ENCODE peak calls at places on chromosomes 13 and 19, in six cellular contexts. P is HFF-Myc, F is OCI-M1, Y is brain microvascular endothelial cell, T is HTR-8/SVneo, R is ecto neural progenitor cell. E is an unnamed sample.

GRCh38 chr19:42076375-42076944 is 494 bp downstream of the ZNF574 start:
- DNase-seq in P (no peak), F (no peak), Y (no peak), T (no peak), R (no peak), E (peak)

GRCh38 chr13:30111810-30112209 is 195.5 kb downstream of the KATNAL1 start:
- DNase-seq in P (no peak), F (no peak), Y (no peak), T (no peak), R (no peak), E (peak)

GRCh38 chr13:42272115-42272756 is at the start of gene AKAP11:
- DNase-seq in P (no peak), F (peak), Y (peak), T (peak), R (peak), E (peak)

GRCh38 chr19:17385878-17386611 is 8.0 kb downstream of the CCDC194 start:
- DNase-seq in P (no peak), F (peak), Y (peak), T (peak), R (peak), E (peak)

GRCh38 chr13:75648446-75648845 is 12.3 kb downstream of the LMO7 start:
- DNase-seq in P (no peak), F (no peak), Y (no peak), T (no peak), R (no peak), E (no peak)

GRCh38 chr19:30742981-30743380 is 370.8 kb downstream of the ZNF536 start:
- DNase-seq in P (no peak), F (no peak), Y (no peak), T (no peak), R (peak), E (no peak)

GRCh38 chr13:25046985-25047660 is 48.8 kb upstream of the PABPC3 start:
- DNase-seq in P (no peak), F (no peak), Y (peak), T (peak), R (peak), E (no peak)

GRCh38 chr13:110280996-110281688 is 25.8 kb downstream of the COL4A1 start:
- DNase-seq in P (no peak), F (no peak), Y (no peak), T (no peak), R (no peak), E (no peak)

GRCh38 chr13:96223231-96223630 is 133.3 kb downstream of the HS6ST3 start:
- DNase-seq in P (no peak), F (no peak), Y (no peak), T (no peak), R (no peak), E (no peak)

GRCh38 chr13:93233997-93234416 is 7.4 kb downstream of the GPC6 start:
- DNase-seq in P (no peak), F (peak), Y (no peak), T (no peak), R (no peak), E (peak)

GRCh38 chr13:60227168-60227567 is 63.4 kb upstream of the DIAPH3 start:
- DNase-seq in P (no peak), F (peak), Y (no peak), T (no peak), R (no peak), E (no peak)

GRCh38 chr19:13621413-13621812 is 115.1 kb upstream of the CACNA1A start:
- DNase-seq in P (peak), F (peak), Y (peak), T (peak), R (no peak), E (peak)

GRCh38 chr19:6318772-6319171 is 14.6 kb downstream of the ACER1 start:
- DNase-seq in P (no peak), F (no peak), Y (peak), T (no peak), R (no peak), E (no peak)

GRCh38 chr19:18611327-18612050 is 1.2 kb upstream of the TMEM59L start:
- DNase-seq in P (no peak), F (no peak), Y (no peak), T (no peak), R (peak), E (no peak)